ENCODE peak calls at places on chromosomes 16 and 17, in nine cellular contexts. S is osteocyte; J is GM19239; L is stimulated activated CD4-positive, alpha-beta T cell treated with anti-CD3 and anti-CD28 coated beads, Interleukin-12 subunit alpha, Interleukin-12 subunit beta, amount 100 ng/mL, for 24 hours; T is Right ventricle myocardium superior; B is fibroblast of pulmonary artery; M is uterus; G is endodermal cell; D is stomach. K is an unnamed sample.

GRCh38 chr17:27038676-27039075 is 255.2 kb upstream of the WSB1 start:
- DNase-seq in S (no peak), J (no peak), L (no peak), T (no peak), B (no peak), M (no peak), G (peak), D (no peak), K (no peak)

GRCh38 chr16:87027056-87027616 is 290.1 kb downstream of the C16orf95 start:
- DNase-seq in S (no peak), J (no peak), L (no peak), T (no peak), B (no peak), M (no peak), G (no peak), D (no peak), K (no peak)

GRCh38 chr17:76953926-76954325 is 85.7 kb downstream of the MGAT5B start:
- DNase-seq in S (no peak), J (no peak), L (no peak), T (no peak), B (no peak), M (no peak), G (no peak), D (no peak), K (no peak)

GRCh38 chr16:58537124-58537906 is 22.0 kb downstream of the SETD6 start:
- DNase-seq in S (no peak), J (no peak), L (no peak), T (no peak), B (no peak), M (no peak), G (no peak), D (no peak), K (no peak)

GRCh38 chr17:28938552-28938951 is 12.8 kb downstream of the PHF12 start:
- DNase-seq in S (no peak), J (no peak), L (no peak), T (no peak), B (no peak), M (no peak), G (no peak), D (no peak), K (no peak)

GRCh38 chr16:46929378-46930332 is 43.8 kb downstream of the DNAJA2 start:
- DNase-seq in S (peak), J (peak), L (peak), T (peak), B (peak), M (peak), G (peak), D (peak), K (peak)

GRCh38 chr16:71559855-71560254 is 17.0 kb downstream of the TAT start:
- DNase-seq in S (no peak), J (no peak), L (no peak), T (no peak), B (no peak), M (no peak), G (no peak), D (no peak), K (no peak)

GRCh38 chr16:84198401-84198800 is 7.4 kb downstream of the ADAD2 start:
- DNase-seq in S (peak), J (no peak), L (no peak), T (no peak), B (peak), M (no peak), G (no peak), D (no peak), K (no peak)

GRCh38 chr17:9928601-9929341 is 23.7 kb upstream of the RCVRN start:
- DNase-seq in S (no peak), J (no peak), L (no peak), T (peak), B (peak), M (peak), G (peak), D (no peak), K (no peak)

K was measured in T-helper 2 cell treated with Interferon-gamma antibody and Interleukin-4, amounts not matched to agents 5 μg/mL and 100 μg/mL, for 36 hours.